ENCODE peak calls at places on chromosomes 4 and X, in five cellular contexts. D is G401; Y is T follicular helper cell; A is activated CD8-positive, alpha-beta memory T cell treated with anti-CD3 and anti-CD28 coated beads for 48 hours; G is AML-193. L is an unnamed sample.

GRCh38 chr4:107665001-107665400 is 55.0 kb downstream of the PAPSS1 start:
- DNase-seq in A (no peak), D (no peak), Y (no peak), G (no peak), L (no peak)

GRCh38 chr4:89230271-89230670 is 77.3 kb downstream of the GPRIN3 start:
- DNase-seq in D (no peak), G (no peak), A (no peak), Y (no peak), L (no peak)

GRCh38 chrX:101482296-101482695 is 3.0 kb upstream of the ARMCX4 start:
- DNase-seq in Y (no peak), D (no peak), A (no peak), G (no peak), L (no peak)

GRCh38 chr4:187814737-187815465 is 180.7 kb upstream of the ZFP42 start:
- DNase-seq in A (no peak), G (no peak), Y (no peak), D (no peak), L (no peak)

GRCh38 chr4:1130318-1131186 is 17.2 kb upstream of the RNF212 start:
- DNase-seq in D (peak; percentile 93), Y (peak; percentile 67), G (peak; percentile 65), A (peak; percentile 12), L (peak; percentile 73)

GRCh38 chr4:16225139-16225538 is 1.1 kb downstream of the TAPT1 start:
- DNase-seq in A (no peak), Y (no peak), G (peak; percentile 54), D (no peak), L (peak; percentile 48)

GRCh38 chr4:141724646-141725045 is 88.3 kb downstream of the IL15 start:
- DNase-seq in Y (no peak), G (no peak), A (no peak), D (no peak), L (no peak)

GRCh38 chr4:156420557-156420956 is 466.9 kb upstream of the CTSO start:
- DNase-seq in A (no peak), D (no peak), G (no peak), Y (no peak), L (no peak)

GRCh38 chr4:156169011-156169410 is 215.3 kb upstream of the CTSO start:
- DNase-seq in D (peak; percentile 44), Y (no peak), G (peak; percentile 26), A (no peak), L (no peak)

GRCh38 chr4:41142946-41143720 is 71.2 kb downstream of the APBB2 start:
- DNase-seq in D (no peak), A (no peak), Y (no peak), G (no peak), L (no peak)

GRCh38 chrX:153411988-153412574 is 809 bp downstream of the ZFP92 start:
- DNase-seq in D (peak; percentile 32), G (no peak), Y (no peak), A (no peak), L (no peak)

GRCh38 chr4:145083891-145084640 is 13.9 kb downstream of the ANAPC10 start:
- DNase-seq in Y (no peak), A (no peak), D (no peak), G (no peak), L (no peak)

L was measured in T-helper 1 cell.